ENCODE peak calls at places on chromosomes 4 and X, in eight cellular contexts. G, O, B, D, R, P, V and C are unnamed samples.

GRCh38 chr4:88177981-88178632 is 19.7 kb upstream of the ABCG2 start:
- DNase-seq in G (no peak), O (no peak), B (peak), D (peak), R (no peak), P (peak), V (peak), C (peak)

GRCh38 chrX:153934473-153935325 is at the start of gene NAA10:
- DNase-seq in G (peak), O (no peak), B (peak), D (peak), R (peak), P (peak), V (no peak), C (no peak)

GRCh38 chr4:23161787-23162186 is 469.1 kb downstream of the GBA3 start:
- DNase-seq in G (no peak), O (no peak), B (no peak), D (no peak), R (no peak), P (no peak), V (no peak), C (no peak)

GRCh38 chr4:35087216-35087615 is 1157.1 kb downstream of the ARAP2 start:
- DNase-seq in G (no peak), O (no peak), B (no peak), D (no peak), R (no peak), P (no peak), V (no peak), C (no peak)

GRCh38 chrX:17182317-17182716 is 192.7 kb upstream of the NHS start:
- DNase-seq in G (no peak), O (no peak), B (no peak), D (no peak), R (no peak), P (no peak), V (no peak), C (no peak)

GRCh38 chr4:7155611-7156071 is 36.7 kb upstream of the SORCS2 start:
- DNase-seq in G (peak), O (no peak), B (no peak), D (peak), R (peak), P (no peak), V (no peak), C (no peak)

GRCh38 chr4:81845273-81845672 is 373.6 kb upstream of the RASGEF1B start:
- DNase-seq in G (no peak), O (no peak), B (no peak), D (no peak), R (no peak), P (no peak), V (no peak), C (no peak)

GRCh38 chr4:2634014-2634413 is 97.6 kb downstream of the FAM193A start:
- DNase-seq in G (no peak), O (no peak), B (no peak), D (peak), R (no peak), P (no peak), V (no peak), C (no peak)

GRCh38 chrX:68834371-68835103 is 5.7 kb downstream of the EFNB1 start:
- DNase-seq in G (peak), O (no peak), B (no peak), D (no peak), R (peak), P (no peak), V (no peak), C (no peak)

GRCh38 chr4:105345358-105345757 is 128.5 kb downstream of the PPA2 start:
- DNase-seq in G (no peak), O (no peak), B (no peak), D (no peak), R (no peak), P (no peak), V (no peak), C (no peak)

GRCh38 chr4:105348719-105349118 is 125.1 kb downstream of the PPA2 start:
- DNase-seq in G (no peak), O (no peak), B (no peak), D (no peak), R (no peak), P (no peak), V (no peak), C (no peak)

GRCh38 chr4:105346869-105347268 is 127.0 kb downstream of the PPA2 start:
- DNase-seq in G (no peak), O (no peak), B (no peak), D (no peak), R (no peak), P (no peak), V (no peak), C (no peak)

GRCh38 chr4:105345838-105346237 is 128.0 kb downstream of the PPA2 start:
- DNase-seq in G (no peak), O (no peak), B (no peak), D (no peak), R (no peak), P (no peak), V (no peak), C (no peak)

GRCh38 chr4:105343523-105343931 is 130.3 kb downstream of the PPA2 start:
- DNase-seq in G (no peak), O (no peak), B (peak), D (no peak), R (no peak), P (no peak), V (no peak), C (no peak)
- H3K4me3 ChIP-seq in G (no peak), O (no peak), B (no peak), D (no peak), R (no peak), P (no peak), V (no peak), C (no peak)

GRCh38 chr4:153259679-153260078 is 55.4 kb downstream of the TRIM2 start:
- DNase-seq in G (no peak), O (no peak), B (no peak), D (no peak), R (no peak), P (no peak), V (no peak), C (no peak)

GRCh38 chr4:153255233-153255632 is 51.0 kb downstream of the TRIM2 start:
- DNase-seq in G (no peak), O (no peak), B (no peak), D (no peak), R (no peak), P (no peak), V (no peak), C (no peak)

GRCh38 chr4:153257966-153258365 is 53.7 kb downstream of the TRIM2 start:
- DNase-seq in G (no peak), O (no peak), B (no peak), D (no peak), R (no peak), P (no peak), V (no peak), C (no peak)

GRCh38 chr4:153258750-153259149 is 54.5 kb downstream of the TRIM2 start:
- DNase-seq in G (no peak), O (no peak), B (no peak), D (no peak), R (no peak), P (no peak), V (no peak), C (no peak)

DNA sequence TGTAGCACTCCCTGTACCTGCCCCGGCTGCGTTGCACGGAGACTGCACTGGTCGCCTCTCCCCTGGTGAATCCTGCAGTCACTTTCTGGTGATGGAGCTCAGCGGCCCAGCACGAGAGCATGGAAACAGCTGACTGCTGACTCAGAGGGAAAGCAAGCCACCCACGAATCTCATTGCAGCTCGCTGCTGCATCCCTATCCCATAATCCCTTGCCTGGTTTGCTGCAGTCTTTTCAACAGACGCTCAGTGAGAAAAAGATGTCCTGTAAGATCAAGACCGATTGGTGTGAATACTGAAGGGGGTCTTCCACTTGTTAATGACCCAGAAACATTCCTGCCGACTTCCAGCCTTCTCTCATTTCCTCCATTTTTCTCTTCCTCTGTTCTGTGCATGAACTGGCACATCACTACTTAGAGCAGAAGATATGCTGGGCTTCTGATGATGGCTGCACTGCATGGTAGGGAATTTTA is 52.9 kb downstream of the TRIM2 start:
- DNase-seq in G (no peak), O (no peak), B (peak), D (no peak), R (peak), P (peak), V (peak), C (no peak)
- H3K4me3 ChIP-seq in G (no peak), O (no peak), B (peak), D (no peak), R (no peak), P (no peak), V (peak), C (peak)

GRCh38 chr4:151219938-151220337 is 57.0 kb upstream of the PRSS48 start:
- DNase-seq in G (no peak), O (no peak), B (no peak), D (no peak), R (no peak), P (no peak), V (no peak), C (no peak)
- H3K4me3 ChIP-seq in G (no peak), O (no peak), B (no peak), D (no peak), R (no peak), P (no peak), V (no peak), C (no peak)

DNA sequence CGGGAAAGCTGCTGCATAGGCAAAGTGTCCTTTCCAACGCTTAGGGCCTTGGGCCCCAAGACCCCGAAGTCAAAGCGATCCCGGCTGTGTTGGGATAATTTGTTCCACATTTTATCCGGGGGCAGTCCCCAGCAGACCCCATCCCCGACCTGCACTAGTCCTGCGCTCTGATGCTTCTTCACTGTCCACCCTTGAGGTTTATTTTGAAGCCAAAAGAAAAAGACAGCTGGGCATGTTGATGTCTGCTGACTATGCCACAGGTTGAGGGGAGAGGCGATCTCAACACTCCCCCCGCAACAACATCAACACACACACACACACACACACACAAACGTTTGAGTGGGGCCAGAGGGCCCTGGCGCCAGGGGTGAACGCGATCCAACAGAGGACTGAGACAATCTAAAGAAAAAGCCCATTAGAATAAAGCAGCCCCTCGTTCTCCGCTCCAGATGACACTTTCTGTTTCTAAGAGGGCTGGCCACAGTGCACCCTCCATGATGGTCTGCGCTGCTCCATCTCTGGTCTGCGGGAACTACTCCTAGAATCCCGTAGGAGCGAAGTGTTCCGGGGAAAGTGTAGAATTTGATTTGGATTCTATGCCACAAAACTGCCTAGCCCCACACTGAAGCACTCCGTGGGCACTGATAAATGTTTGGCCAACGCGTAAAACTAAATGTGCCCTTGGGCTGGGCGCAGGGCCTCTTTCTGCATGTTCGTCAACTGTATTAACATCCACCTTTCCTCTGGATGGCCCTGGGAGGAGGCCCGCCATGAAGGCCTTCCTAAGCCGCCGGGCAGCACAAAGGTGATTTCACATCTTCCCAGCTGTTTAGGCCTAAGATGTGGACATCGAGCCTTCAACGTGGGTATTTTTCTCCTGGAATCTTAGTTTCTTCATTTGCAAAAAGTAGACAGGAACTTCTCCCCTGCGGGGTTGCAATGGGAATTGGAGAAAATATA is 2.4 kb downstream of the MSX1 start:
- DNase-seq in G (no peak), O (no peak), B (peak), D (no peak), R (no peak), P (no peak), V (no peak), C (no peak)
- H3K4me3 ChIP-seq in G (peak), O (peak), B (peak), D (peak), R (peak), P (peak), V (peak), C (no peak)

DNA sequence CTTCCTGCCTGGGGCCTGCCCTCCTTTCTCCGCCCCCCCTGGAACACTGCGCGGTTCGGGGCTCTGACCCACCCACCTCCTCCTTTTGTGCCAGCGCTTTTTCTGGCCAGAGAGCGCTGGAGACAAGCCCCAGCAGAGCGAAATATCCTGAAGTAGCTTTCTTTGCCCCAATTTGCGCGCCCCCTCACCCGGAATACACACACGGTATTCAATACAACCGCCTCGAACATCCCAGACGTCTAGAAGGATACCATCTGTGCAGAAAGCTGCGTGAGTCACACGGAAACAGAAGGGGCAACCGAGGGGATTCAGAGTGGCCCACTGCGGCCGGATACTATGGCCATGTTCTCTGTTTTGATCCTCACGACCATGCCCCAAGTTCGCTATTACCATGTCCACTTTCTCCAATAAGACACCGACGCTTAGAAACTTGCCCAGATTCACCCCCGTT is 290 bp upstream of the SRPX start:
- DNase-seq in G (no peak), O (no peak), B (peak), D (no peak), R (peak), P (peak), V (no peak), C (no peak)
- H3K4me3 ChIP-seq in G (peak), O (peak), B (peak), D (peak), R (peak), P (peak), V (peak), C (peak)

DNA sequence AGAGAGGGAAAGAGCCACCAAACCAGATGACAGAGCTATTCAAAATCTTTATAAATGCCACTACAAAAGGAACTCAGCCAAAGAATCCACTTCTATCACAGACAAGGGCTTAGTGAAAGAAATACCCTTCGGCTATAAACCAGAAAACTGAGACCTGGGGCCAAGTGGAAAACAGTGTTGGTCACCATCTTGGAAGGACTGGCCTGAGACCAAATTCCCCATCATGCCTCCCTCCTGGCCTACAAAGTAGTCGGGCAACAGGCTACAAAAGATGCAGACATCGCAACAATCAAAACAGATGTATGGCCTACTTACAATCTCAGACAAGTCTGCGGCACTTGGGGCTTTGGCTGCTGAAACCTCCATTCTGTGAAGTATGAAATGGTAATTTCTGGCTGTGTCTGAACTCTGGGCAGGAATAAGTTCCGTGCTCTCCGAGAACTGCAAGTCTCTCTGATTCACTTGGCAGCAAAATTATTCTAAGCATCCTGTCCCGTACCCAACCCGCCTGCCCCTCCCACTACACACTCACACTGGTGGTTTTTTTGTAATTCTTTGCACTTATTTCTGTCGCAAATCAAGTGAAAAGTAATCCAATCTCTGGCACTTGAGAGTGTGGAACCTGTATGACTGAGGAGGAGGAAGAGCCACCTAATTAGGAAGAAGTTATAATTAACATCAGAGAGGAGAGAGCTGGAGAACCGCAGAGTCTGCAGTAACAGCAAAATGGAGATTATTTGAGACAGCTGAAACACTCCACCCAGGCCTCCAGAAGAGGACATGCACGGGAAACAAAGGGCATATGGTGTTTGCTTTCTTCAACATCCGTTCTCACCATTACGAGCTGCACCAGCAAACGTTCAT is 87.8 kb downstream of the SH3KBP1 start:
- DNase-seq in G (no peak), O (no peak), B (peak), D (no peak), R (no peak), P (no peak), V (no peak), C (no peak)
- H3K4me3 ChIP-seq in G (no peak), O (no peak), B (no peak), D (peak), R (no peak), P (peak), V (no peak), C (no peak)